ENCODE peak calls at places on chromosome 2, in five cellular contexts. S is IMR-90, D is H1, G is mesendoderm, L is neuronal stem cell. W is an unnamed sample.

GRCh38 chr2:132669854-132670103 is 226 bp downstream of the LYPD1 start:
- DNase-seq in G (no peak), L (peak; percentile 44), D (peak; percentile 67), S (no peak), W (no peak)

GRCh38 chr2:48725696-48726494 is 29.6 kb downstream of the LHCGR start:
- DNase-seq in L (no peak), D (peak; percentile 37), G (peak; percentile 61), S (no peak), W (no peak)

GRCh38 chr2:7269244-7269643 is 352.0 kb downstream of the RNF144A start:
- DNase-seq in G (no peak), L (no peak), S (no peak), D (no peak), W (no peak)

GRCh38 chr2:162710282-162710891 is 128.2 kb downstream of the KCNH7 start:
- DNase-seq in L (no peak), D (no peak), G (no peak), S (no peak), W (peak; percentile 8)

GRCh38 chr2:63488118-63488713 is 100.1 kb downstream of the WDPCP start:
- DNase-seq in S (peak; percentile 46), G (peak; percentile 28), D (no peak), L (peak; percentile 9), W (peak; percentile 3)

GRCh38 chr2:505931-506330 is 171.3 kb downstream of the TMEM18 start:
- DNase-seq in D (peak; percentile 48), S (no peak), G (no peak), L (peak; percentile 49), W (no peak)

GRCh38 chr2:30653847-30654246 is 153.4 kb downstream of the CAPN13 start:
- DNase-seq in G (no peak), D (peak; percentile 26), L (no peak), S (peak; percentile 78), W (no peak)

GRCh38 chr2:59660262-59660661 is 893.2 kb downstream of the BCL11A start:
- DNase-seq in D (no peak), S (no peak), L (no peak), G (no peak), W (no peak)

GRCh38 chr2:37306024-37306423 is 18.6 kb downstream of the PRKD3 start:
- DNase-seq in D (no peak), S (no peak), L (no peak), G (peak; percentile 78), W (peak; percentile 55)

GRCh38 chr2:199457147-199458016 is at the start of gene SATB2:
- DNase-seq in L (peak; percentile 31), S (peak; percentile 78), G (peak; percentile 81), D (peak; percentile 74), W (peak; percentile 54)

GRCh38 chr2:71776227-71776626 is 322.9 kb downstream of the DYSF start:
- DNase-seq in S (no peak), G (no peak), L (no peak), D (no peak), W (no peak)

GRCh38 chr2:240570531-240571313 is 2.4 kb downstream of the RNPEPL1 start:
- DNase-seq in S (no peak), D (no peak), G (no peak), L (no peak), W (no peak)

GRCh38 chr2:96832751-96833507 is 10.9 kb downstream of the ANKRD23 start:
- DNase-seq in L (peak; percentile 86), G (peak; percentile 95), S (peak; percentile 64), D (peak; percentile 86), W (peak; percentile 96)

GRCh38 chr2:201254331-201254730 is 6.0 kb upstream of the CASP8 start:
- DNase-seq in L (no peak), G (peak; percentile 93), S (peak; percentile 52), D (peak; percentile 51), W (no peak)

GRCh38 chr2:238130696-238131628 is 7.5 kb upstream of the KLHL30 start:
- DNase-seq in D (no peak), L (no peak), S (no peak), G (no peak), W (peak; percentile 18)

GRCh38 chr2:2887772-2888387 is 489.7 kb downstream of the EIPR1 start:
- DNase-seq in D (no peak), G (no peak), S (no peak), L (no peak), W (no peak)

GRCh38 chr2:231601356-231602229 is 8.9 kb downstream of the TEX44 start:
- DNase-seq in D (peak; percentile 93), S (peak; percentile 71), L (peak; percentile 77), G (peak; percentile 95), W (peak; percentile 97)

GRCh38 chr2:12534646-12535263 is 182.0 kb upstream of the TRIB2 start:
- DNase-seq in S (peak; percentile 97), D (no peak), G (peak; percentile 67), L (no peak), W (peak; percentile 57)

GRCh38 chr2:172906401-172906811 is 169.2 kb upstream of the MAP3K20 start:
- DNase-seq in D (no peak), S (no peak), L (no peak), G (no peak), W (no peak)

GRCh38 chr2:133063792-133064191 is 393.8 kb upstream of the LYPD1 start:
- DNase-seq in L (peak; percentile 75), S (peak; percentile 72), D (peak; percentile 70), G (peak; percentile 78), W (no peak)

GRCh38 chr2:69046221-69046662 is 33.3 kb downstream of the ANTXR1 start:
- DNase-seq in L (no peak), S (peak; percentile 98), G (peak; percentile 84), D (no peak), W (no peak)

GRCh38 chr2:101415220-101415619 is 27.9 kb upstream of the CREG2 start:
- DNase-seq in L (no peak), S (no peak), G (no peak), D (no peak), W (no peak)

GRCh38 chr2:165794520-165794882 is 454 bp upstream of the GALNT3 start:
- DNase-seq in S (peak; percentile 45), L (peak; percentile 14), D (no peak), G (peak; percentile 86), W (peak; percentile 40)

GRCh38 chr2:10844083-10844482 is 31.5 kb upstream of the PDIA6 start:
- DNase-seq in S (peak; percentile 38), L (no peak), G (peak; percentile 86), D (peak; percentile 79), W (peak; percentile 94)

GRCh38 chr2:105055613-105056012 is 17.7 kb downstream of the MRPS9 start:
- DNase-seq in D (no peak), G (no peak), S (no peak), L (no peak), W (no peak)

GRCh38 chr2:199955007-199955338 is 318 bp downstream of the TYW5 start:
- DNase-seq in S (no peak), D (no peak), L (no peak), G (no peak), W (peak; percentile 60)

GRCh38 chr2:217625475-217626245 is 377.1 kb downstream of the TNS1 start:
- DNase-seq in D (no peak), L (no peak), G (no peak), S (peak; percentile 69), W (no peak)

GRCh38 chr2:217622205-217622621 is 380.6 kb downstream of the TNS1 start:
- DNase-seq in D (no peak), S (peak; percentile 98), L (peak; percentile 65), G (peak; percentile 87), W (no peak)

GRCh38 chr2:217623513-217623912 is 379.3 kb downstream of the TNS1 start:
- DNase-seq in G (no peak), S (no peak), D (no peak), L (no peak), W (no peak)

GRCh38 chr2:217621391-217621801 is 381.4 kb downstream of the TNS1 start:
- DNase-seq in L (no peak), G (no peak), S (peak; percentile 13), D (no peak), W (no peak)

DNA sequence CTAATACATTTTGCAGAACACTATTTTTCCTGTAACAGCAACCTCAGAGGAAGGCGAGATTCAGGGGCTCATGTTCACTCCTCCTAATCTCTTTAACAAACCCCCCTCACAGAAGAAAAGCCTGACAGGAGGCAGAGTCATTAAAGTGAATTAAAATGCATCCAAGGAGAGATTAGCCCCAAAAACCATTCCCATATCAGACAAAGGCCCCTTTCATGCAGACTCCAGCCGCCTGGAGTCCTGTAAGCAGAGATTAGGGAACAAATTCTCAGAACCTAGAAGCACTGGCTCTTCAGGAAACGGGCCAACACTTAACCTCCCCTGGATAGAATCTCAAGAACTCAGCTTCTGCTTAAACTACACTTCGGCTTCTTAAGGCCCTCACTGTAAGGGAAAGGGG is 380.1 kb downstream of the TNS1 start:
- DNase-seq in S (peak; percentile 18), D (no peak), L (peak; percentile 35), G (peak; percentile 49), W (no peak)
- H3K18ac ChIP-seq in S (peak overlapping the region; percentile 95), D (no peak overlapping the region), L (no peak overlapping the region), G (no peak overlapping the region), W (peak overlapping the region; percentile 7)

DNA sequence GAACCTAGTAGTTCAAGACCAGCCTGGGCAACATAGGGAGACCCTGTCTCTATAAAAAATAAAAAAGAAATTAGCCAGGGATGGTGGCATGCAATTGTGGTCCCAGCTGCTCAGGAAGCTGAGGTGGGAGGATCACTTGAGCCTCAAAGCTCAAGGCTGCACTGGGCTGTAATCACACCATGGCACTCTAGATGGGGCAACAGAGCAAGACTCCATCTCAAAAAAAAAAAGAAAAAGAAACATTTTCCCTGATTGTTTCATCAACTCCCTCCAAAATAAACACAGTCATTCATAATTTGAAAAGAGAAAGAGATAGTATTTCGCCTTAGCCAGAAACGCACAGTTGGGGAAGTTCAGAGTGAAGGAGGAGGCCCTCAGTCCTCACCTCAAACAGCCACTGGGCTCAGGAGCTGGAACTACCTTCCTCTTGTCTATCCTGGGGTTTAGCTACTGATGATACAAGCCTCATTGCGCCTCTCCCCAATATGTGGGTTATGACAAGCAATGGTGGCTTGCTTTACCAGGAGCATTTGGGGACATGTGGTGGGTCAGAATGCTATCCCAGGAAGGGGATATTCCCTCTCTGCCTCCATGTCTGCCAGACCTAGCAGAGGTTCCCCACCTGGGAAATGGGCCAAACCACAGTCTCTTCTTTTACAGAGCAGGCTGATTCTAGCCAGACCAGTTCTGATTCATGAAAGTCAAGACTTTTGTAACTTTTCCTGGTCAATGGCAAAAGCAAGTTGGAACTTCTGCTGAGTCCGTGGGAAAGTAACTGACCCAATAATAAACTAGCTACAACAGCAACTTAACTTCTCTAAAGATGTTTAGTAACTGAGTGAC is 22.2 kb upstream of the TMEM87B start:
- DNase-seq in S (peak; percentile 71), G (no peak), L (no peak), D (peak; percentile 27), W (peak; percentile 27)
- H3K4ac ChIP-seq in S (no peak overlapping the region), G (peak overlapping the region; percentile 79), L (no peak overlapping the region), D (no peak overlapping the region), W (peak overlapping the region; percentile 12)

GRCh38 chr2:43041661-43042360 is 184.6 kb downstream of the ZFP36L2 start:
- DNase-seq in D (peak; percentile 60), G (peak; percentile 99), L (peak; percentile 35), S (peak; percentile 97), W (peak; percentile 71)

GRCh38 chr2:43041167-43041566 is 185.2 kb downstream of the ZFP36L2 start:
- DNase-seq in L (no peak), S (no peak), D (no peak), G (peak; percentile 41), W (peak; percentile 36)

GRCh38 chr2:43043471-43043870 is 182.9 kb downstream of the ZFP36L2 start:
- DNase-seq in D (no peak), G (no peak), S (no peak), L (no peak), W (no peak)

GRCh38 chr2:43045866-43046265 is 180.5 kb downstream of the ZFP36L2 start:
- DNase-seq in D (no peak), L (no peak), S (no peak), G (no peak), W (no peak)

GRCh38 chr2:43044093-43044614 is 182.3 kb downstream of the ZFP36L2 start:
- DNase-seq in G (no peak), L (no peak), S (no peak), D (no peak), W (no peak)
- H3K18ac ChIP-seq in G (no peak overlapping the region), L (peak overlapping the region; percentile 94), S (peak overlapping the region; percentile 17), D (no peak overlapping the region), W (peak overlapping the region; percentile 27)

GRCh38 chr2:169761251-169761969 is 27.8 kb downstream of the KLHL23 start:
- DNase-seq in S (no peak), L (no peak), G (no peak), D (no peak), W (no peak)
- H3K4ac ChIP-seq in S (no peak overlapping the region), L (no peak overlapping the region), G (no peak overlapping the region), D (no peak overlapping the region), W (no peak overlapping the region)